ENCODE peak calls at places on chromosome 5, in ten cellular contexts. L is left colon, Y is RPMI8226, B is body of pancreas, O is fibroblast of mammary gland, J is neuronal stem cell, Q is caudate nucleus, H is ELR, D is endothelial cell of umbilical vein, C is activated gamma-delta T cell treated with Interleukin-2 at 50 U/mL for 16 hours. M is an unnamed sample.

GRCh38 chr5:68962632-68963484 is 131.0 kb upstream of the SLC30A5 start:
- DNase-seq in D (peak; percentile 60), Q (peak; percentile 26), O (peak; percentile 66), J (peak; percentile 46), H (peak; percentile 73), L (peak; percentile 48), B (peak; percentile 67), C (no peak), Y (peak; percentile 49), M (peak; percentile 81)

GRCh38 chr5:139658928-139659667 is 10.9 kb downstream of the CXXC5 start:
- DNase-seq in H (peak; percentile 67), Q (peak; percentile 28), J (no peak), C (no peak), O (peak; percentile 87), Y (no peak), D (peak; percentile 48), L (no peak), B (peak; percentile 64), M (peak; percentile 59)

GRCh38 chr5:53386341-53386740 is 94.1 kb upstream of the FST start:
- DNase-seq in C (no peak), D (no peak), Q (no peak), H (peak; percentile 64), B (no peak), L (no peak), Y (no peak), O (peak; percentile 50), J (no peak), M (no peak)

GRCh38 chr5:100270323-100270771 is 264.8 kb upstream of the FAM174A start:
- DNase-seq in D (peak; percentile 91), Q (no peak), O (no peak), H (no peak), Y (no peak), C (no peak), B (no peak), L (no peak), J (no peak), M (no peak)

GRCh38 chr5:55319481-55319880 is 11.7 kb downstream of the MTREX start:
- DNase-seq in J (no peak), Y (no peak), Q (no peak), L (no peak), O (no peak), C (no peak), H (no peak), B (no peak), D (no peak), M (no peak)

GRCh38 chr5:95726811-95727763 is 4.0 kb upstream of the RHOBTB3 start:
- DNase-seq in Q (no peak), H (no peak), J (no peak), L (no peak), C (no peak), Y (peak; percentile 31), D (no peak), B (no peak), O (no peak), M (no peak)

GRCh38 chr5:163104496-163104895 is 332.9 kb upstream of the CCNG1 start:
- DNase-seq in J (no peak), B (peak; percentile 7), Q (no peak), D (no peak), Y (no peak), O (no peak), L (no peak), H (no peak), C (no peak), M (no peak)

GRCh38 chr5:122656577-122656976 is 118.3 kb upstream of the SNX2 start:
- DNase-seq in C (no peak), L (no peak), J (no peak), D (no peak), Y (no peak), H (no peak), O (no peak), Q (no peak), B (no peak), M (no peak)

GRCh38 chr5:30401479-30402058 is 791.9 kb upstream of the CDH6 start:
- DNase-seq in L (no peak), J (peak; percentile 43), C (no peak), Q (no peak), H (peak; percentile 0), Y (peak; percentile 39), O (peak; percentile 0), B (peak; percentile 41), D (no peak), M (peak; percentile 35)

GRCh38 chr5:175840050-175840841 is 31.1 kb upstream of the CPLX2 start:
- DNase-seq in D (no peak), L (no peak), Q (no peak), Y (no peak), B (no peak), J (no peak), H (peak; percentile 50), O (peak; percentile 38), C (no peak), M (no peak)

GRCh38 chr5:68299105-68299504 is 83.5 kb downstream of the PIK3R1 start:
- DNase-seq in D (no peak), L (no peak), Q (no peak), J (no peak), B (no peak), H (no peak), O (no peak), C (no peak), Y (no peak), M (no peak)

GRCh38 chr5:98588225-98588624 is 185.2 kb upstream of the RGMB start:
- DNase-seq in J (no peak), O (peak; percentile 31), B (no peak), Q (no peak), C (no peak), L (no peak), D (no peak), Y (no peak), H (no peak), M (no peak)

GRCh38 chr5:52945040-52945439 is 44.1 kb upstream of the ITGA2 start:
- DNase-seq in O (no peak), H (no peak), J (no peak), Q (no peak), D (peak; percentile 60), Y (no peak), L (no peak), C (no peak), B (no peak), M (no peak)

GRCh38 chr5:85741972-85742371 is 875.8 kb upstream of the COX7C start:
- DNase-seq in C (no peak), O (no peak), L (no peak), B (no peak), J (no peak), H (no peak), D (no peak), Y (no peak), Q (no peak), M (no peak)

GRCh38 chr5:95284512-95285405 is at the start of gene MCTP1:
- DNase-seq in D (peak; percentile 21), B (peak; percentile 17), Q (peak; percentile 39), O (no peak), L (no peak), Y (peak; percentile 37), J (peak; percentile 44), C (no peak), H (peak; percentile 40), M (no peak)

GRCh38 chr5:154995679-154996078 is 17.9 kb upstream of the KIF4B start:
- DNase-seq in D (peak; percentile 39), C (no peak), Q (no peak), H (no peak), O (no peak), Y (no peak), J (no peak), L (no peak), B (no peak), M (no peak)

GRCh38 chr5:171315386-171315891 is 6.4 kb downstream of the TLX3 start:
- DNase-seq in L (no peak), D (no peak), H (no peak), O (no peak), B (no peak), Q (no peak), J (no peak), C (no peak), Y (no peak), M (no peak)

GRCh38 chr5:154642499-154643245 is 112.5 kb upstream of the LARP1 start:
- DNase-seq in J (no peak), C (no peak), D (peak; percentile 46), Q (no peak), L (no peak), Y (peak; percentile 56), B (peak; percentile 49), O (peak; percentile 56), H (peak; percentile 66), M (no peak)